ENCODE peak calls at places on chromosomes 2 and 18, in ten cellular contexts. U is Peyer's patch, F is heart left ventricle, H is vagina, R is IMR-90, K is ovary, T is tibial nerve, I is H1, L is esophagus squamous epithelium, O is GM12891. G is an unnamed sample.

GRCh38 chr2:54122939-54123338 is 7.5 kb downstream of the ACYP2 start:
- DNase-seq in K (no peak), H (no peak), R (peak), I (no peak), L (no peak), O (no peak), U (no peak), F (peak), T (no peak), G (peak)

GRCh38 chr2:166180951-166181812 is 53.4 kb upstream of the SCN1A start:
- DNase-seq in R (peak), I (peak), F (no peak), L (no peak), U (peak), K (no peak), T (peak), H (no peak), O (peak), G (peak)

GRCh38 chr2:44881856-44882255 is 59.6 kb upstream of the SIX3 start:
- DNase-seq in I (no peak), F (no peak), R (no peak), K (no peak), T (no peak), L (no peak), H (no peak), U (no peak), O (no peak), G (no peak)

GRCh38 chr2:233912799-233913423 is 4.3 kb upstream of the TRPM8 start:
- DNase-seq in L (no peak), T (no peak), H (no peak), F (no peak), K (no peak), O (no peak), I (peak), R (peak), U (no peak), G (peak)

GRCh38 chr18:53771664-53772063 is 452.8 kb downstream of the MBD2 start:
- DNase-seq in K (no peak), I (no peak), F (no peak), H (no peak), T (no peak), U (no peak), R (no peak), L (no peak), O (no peak), G (no peak)

GRCh38 chr2:238585836-238586821 is 159.4 kb downstream of the ASB1 start:
- DNase-seq in R (no peak), K (no peak), F (no peak), I (no peak), O (no peak), H (peak), U (no peak), T (no peak), L (no peak), G (no peak)

GRCh38 chr2:204012081-204012653 is 75.6 kb downstream of the ICOS start:
- DNase-seq in I (no peak), L (no peak), K (no peak), T (no peak), O (no peak), U (no peak), F (no peak), R (no peak), H (no peak), G (no peak)

GRCh38 chr2:173271825-173272224 is 82.8 kb upstream of the CDCA7 start:
- DNase-seq in O (no peak), I (no peak), T (no peak), U (no peak), L (no peak), K (no peak), R (no peak), H (no peak), F (no peak), G (no peak)

GRCh38 chr18:26436176-26437031 is 111.9 kb downstream of the KCTD1 start:
- DNase-seq in H (no peak), L (no peak), O (no peak), T (no peak), R (peak), I (peak), F (no peak), U (no peak), K (no peak), G (no peak)

GRCh38 chr18:55351980-55352714 is 235.8 kb downstream of the TCF4 start:
- DNase-seq in O (no peak), R (peak), K (no peak), U (no peak), T (no peak), L (no peak), H (no peak), F (no peak), I (no peak), G (no peak)

GRCh38 chr18:14945286-14945685 is 197.3 kb downstream of the ANKRD30B start:
- DNase-seq in T (no peak), H (peak), F (no peak), L (no peak), U (no peak), R (no peak), K (no peak), O (no peak), I (no peak), G (no peak)

DNA sequence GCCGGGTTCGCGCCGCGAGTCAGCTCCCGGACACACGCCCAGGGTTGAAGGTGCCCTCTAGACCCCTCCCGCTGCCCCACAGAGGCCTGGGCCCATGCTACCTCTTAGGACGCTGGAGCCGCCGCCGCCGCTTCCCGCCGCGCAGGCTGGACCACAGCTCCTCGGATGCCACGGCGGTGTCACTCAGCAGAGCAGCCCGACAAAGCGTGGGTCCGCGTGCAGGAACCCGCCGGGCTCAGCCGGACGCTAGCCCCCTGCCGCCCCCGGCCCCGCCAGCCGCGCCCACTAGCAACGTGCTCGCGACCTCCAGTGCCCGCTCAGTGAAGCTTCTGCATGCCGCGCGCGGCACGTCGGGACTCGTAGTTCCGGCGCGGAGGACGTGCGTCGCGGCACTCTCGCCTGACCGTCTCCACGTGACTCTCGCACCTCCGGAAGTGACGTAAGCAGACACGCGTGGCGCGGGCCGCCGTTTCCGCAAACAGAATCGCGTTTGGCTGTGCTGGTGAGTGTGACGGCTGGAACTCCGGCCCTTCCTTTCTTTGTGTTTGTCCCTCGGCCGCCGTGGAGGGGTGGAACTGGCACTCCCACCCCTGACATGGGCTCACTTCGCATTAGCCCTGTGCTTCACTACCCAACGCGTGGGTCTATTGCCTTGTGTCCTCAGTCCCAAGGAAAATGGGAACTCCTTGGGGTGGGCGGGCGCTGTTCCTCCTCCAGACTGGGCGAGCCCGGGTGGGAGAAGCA is at the start of the genes FAM210A and RNMT:
- DNase-seq in H (peak), U (peak), O (peak), F (peak), R (peak), T (peak), I (peak), L (peak), K (peak), G (peak)
- TF ChIP-seq POLR2A in H (peak), U (peak), O (peak), F (no peak), R (peak), T (peak), I (peak), L (peak), K (peak), G (peak)

DNA sequence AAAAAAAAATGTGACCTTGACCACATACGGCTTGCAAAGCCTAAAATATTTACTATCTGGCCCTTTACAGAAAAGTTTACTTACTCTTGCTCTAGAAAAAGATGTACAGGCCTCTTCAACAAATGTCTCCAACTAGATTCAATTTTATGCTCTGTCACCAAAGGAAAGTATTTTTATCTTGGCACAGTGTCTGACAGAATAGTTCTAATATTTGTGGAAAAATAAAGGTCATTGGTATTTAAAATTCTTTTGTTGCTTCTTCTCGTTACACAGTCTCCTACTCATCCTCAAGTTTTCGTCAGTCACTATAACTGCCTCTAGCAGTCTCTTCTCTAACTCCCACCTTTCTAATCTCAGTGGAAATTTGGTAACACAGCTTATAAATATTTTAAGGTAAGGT is 1.4 kb downstream of the RBKS start:
- DNase-seq in F (no peak), R (peak), I (no peak), O (no peak), T (no peak), L (no peak), K (no peak), H (no peak), U (no peak), G (no peak)
- TF ChIP-seq POLR2A in F (no peak), R (no peak), I (no peak), O (no peak), T (no peak), L (no peak), K (no peak), H (no peak), U (no peak), G (no peak)

GRCh38 chr2:160062283-160063005 is at the start of gene PLA2R1:
- DNase-seq in H (no peak), F (peak), R (peak), T (peak), L (no peak), U (no peak), K (peak), I (peak), O (peak), G (peak)
- TF ChIP-seq POLR2A in H (no peak), F (no peak), R (no peak), T (no peak), L (no peak), U (peak), K (no peak), I (peak), O (no peak), G (no peak)

GRCh38 chr18:48137354-48138208 is 207.1 kb upstream of the SMAD2 start:
- DNase-seq in H (no peak), I (no peak), U (no peak), R (no peak), O (no peak), F (no peak), L (no peak), T (no peak), K (no peak), G (no peak)

GRCh38 chr18:48136051-48136543 is 205.6 kb upstream of the SMAD2 start:
- DNase-seq in K (peak), H (no peak), I (no peak), O (no peak), F (no peak), U (no peak), R (no peak), T (no peak), L (no peak), G (no peak)

GRCh38 chr18:48135436-48135966 is 205.0 kb upstream of the SMAD2 start:
- DNase-seq in T (no peak), U (no peak), F (no peak), H (no peak), K (no peak), L (no peak), O (no peak), R (no peak), I (no peak), G (no peak)

GRCh38 chr18:48138211-48138610 is 207.8 kb upstream of the SMAD2 start:
- DNase-seq in K (no peak), U (no peak), R (no peak), F (no peak), T (no peak), I (no peak), O (no peak), H (no peak), L (no peak), G (no peak)

DNA sequence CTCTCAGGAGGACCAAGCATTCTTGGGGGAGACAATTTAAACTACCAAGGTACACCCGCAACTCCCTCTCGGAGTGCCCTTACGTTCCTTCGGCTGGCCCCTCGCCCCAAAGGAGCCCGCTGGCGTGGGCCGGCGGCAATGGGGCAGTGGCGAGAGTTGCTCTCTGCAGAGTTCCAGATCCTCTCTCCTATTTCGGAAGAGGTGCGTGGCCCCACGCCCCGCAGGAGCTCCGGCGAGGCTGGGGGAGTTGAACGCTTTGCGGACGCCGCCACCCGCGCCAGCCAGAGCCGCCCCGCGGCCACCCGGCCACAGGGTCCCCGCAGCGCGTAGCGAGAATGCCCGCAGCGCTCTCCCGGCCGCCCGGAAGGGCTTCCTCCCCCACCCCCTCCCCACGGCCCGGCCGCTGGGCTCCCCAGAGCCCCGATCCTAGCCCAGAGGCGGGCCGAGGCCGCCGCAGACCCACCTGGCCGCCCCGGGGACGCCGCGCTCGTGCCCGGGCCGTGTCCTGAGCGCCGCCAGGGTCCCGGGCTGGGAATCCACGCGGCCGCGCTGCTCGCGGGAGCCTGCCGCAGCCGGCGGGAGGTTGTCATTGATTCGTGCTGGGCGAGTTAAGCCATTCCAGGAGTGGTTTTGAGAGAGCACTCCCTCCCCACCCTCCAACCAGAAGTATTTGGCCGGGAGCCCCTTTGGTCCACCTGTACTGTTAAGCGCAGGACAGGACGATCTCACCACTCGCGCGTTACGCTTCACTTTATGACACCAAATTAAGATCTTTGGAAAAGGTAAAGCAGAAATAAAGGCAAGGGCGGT is 206.3 kb upstream of the SMAD2 start:
- DNase-seq in T (no peak), I (peak), L (no peak), K (peak), R (no peak), F (no peak), U (no peak), H (no peak), O (peak), G (no peak)
- TF ChIP-seq POLR2A in T (no peak), I (no peak), L (no peak), K (no peak), R (no peak), F (no peak), U (no peak), H (no peak), O (no peak), G (no peak)